ENCODE peak calls at places on chromosomes 12 and 14, in four cellular contexts. One of them, this sample, is unnamed.

GRCh38 chr14:89848165-89848564 is 106.4 kb downstream of the EFCAB11 start:
- DNase-seq in HCT116: no peak
- DNase-seq in HepG2: no peak
- DNase-seq in K562: no peak
- DNase-seq in this sample: no peak

GRCh38 chr12:128850400-128850799 is 2.9 kb upstream of the GLT1D1 start:
- DNase-seq in HCT116: no peak
- DNase-seq in HepG2: no peak
- DNase-seq in K562: no peak
- DNase-seq in this sample: no peak

GRCh38 chr12:42124764-42125371 is 19.8 kb downstream of the GXYLT1 start:
- DNase-seq in HCT116: no peak
- DNase-seq in HepG2: peak
- DNase-seq in K562: no peak
- DNase-seq in this sample: no peak

GRCh38 chr14:91035855-91036254 is 24.6 kb downstream of the RPS6KA5 start:
- DNase-seq in HCT116: no peak
- DNase-seq in HepG2: no peak
- DNase-seq in K562: no peak
- DNase-seq in this sample: no peak

GRCh38 chr12:130075497-130076076 is 86.7 kb upstream of the FZD10 start:
- DNase-seq in HCT116: no peak
- DNase-seq in HepG2: no peak
- DNase-seq in K562: no peak
- DNase-seq in this sample: no peak

GRCh38 chr14:68466491-68466977 is 326.3 kb downstream of the ZFP36L1 start:
- DNase-seq in HCT116: peak
- DNase-seq in HepG2: peak
- DNase-seq in K562: no peak
- DNase-seq in this sample: no peak

GRCh38 chr14:100065942-100066574 is 836 bp downstream of the EVL start:
- DNase-seq in HCT116: no peak
- DNase-seq in HepG2: no peak
- DNase-seq in K562: no peak
- DNase-seq in this sample: no peak

GRCh38 chr12:119479121-119479561 is 114.4 kb upstream of the TMEM233 start:
- DNase-seq in HCT116: no peak
- DNase-seq in HepG2: no peak
- DNase-seq in K562: no peak
- DNase-seq in this sample: peak

GRCh38 chr12:85413266-85413665 is 133.2 kb downstream of the ALX1 start:
- DNase-seq in HCT116: no peak
- DNase-seq in HepG2: no peak
- DNase-seq in K562: no peak
- DNase-seq in this sample: no peak

GRCh38 chr14:89013098-89013504 is 188.7 kb downstream of the TTC8 start:
- DNase-seq in HCT116: peak
- DNase-seq in HepG2: peak
- DNase-seq in K562: peak
- DNase-seq in this sample: peak

GRCh38 chr12:121805800-121806555 is 2.2 kb downstream of the SETD1B start:
- DNase-seq in HCT116: no peak
- DNase-seq in HepG2: no peak
- DNase-seq in K562: no peak
- DNase-seq in this sample: no peak

GRCh38 chr14:99006271-99006670 is 265.7 kb downstream of the BCL11B start:
- DNase-seq in HCT116: no peak
- DNase-seq in HepG2: no peak
- DNase-seq in K562: no peak
- DNase-seq in this sample: no peak

GRCh38 chr12:4562034-4562657 is at the start of gene DYRK4:
- DNase-seq in HCT116: no peak
- DNase-seq in HepG2: peak
- DNase-seq in K562: peak
- DNase-seq in this sample: no peak

GRCh38 chr12:78865297-78865955 is 852 bp downstream of the SYT1 start:
- DNase-seq in HCT116: no peak
- DNase-seq in HepG2: no peak
- DNase-seq in K562: no peak
- DNase-seq in this sample: no peak

GRCh38 chr12:75487310-75487709 is 6.8 kb downstream of the GLIPR1 start:
- DNase-seq in HCT116: no peak
- DNase-seq in HepG2: no peak
- DNase-seq in K562: no peak
- DNase-seq in this sample: no peak

GRCh38 chr12:75489613-75490210 is 9.2 kb downstream of the GLIPR1 start:
- DNase-seq in HCT116: peak
- DNase-seq in HepG2: no peak
- DNase-seq in K562: no peak
- DNase-seq in this sample: no peak

GRCh38 chr12:75488553-75488952 is 8.0 kb downstream of the GLIPR1 start:
- DNase-seq in HCT116: no peak
- DNase-seq in HepG2: peak
- DNase-seq in K562: peak
- DNase-seq in this sample: no peak

GRCh38 chr12:75489187-75489586 is 8.6 kb downstream of the GLIPR1 start:
- DNase-seq in HCT116: no peak
- DNase-seq in HepG2: no peak
- DNase-seq in K562: no peak
- DNase-seq in this sample: no peak

DNA sequence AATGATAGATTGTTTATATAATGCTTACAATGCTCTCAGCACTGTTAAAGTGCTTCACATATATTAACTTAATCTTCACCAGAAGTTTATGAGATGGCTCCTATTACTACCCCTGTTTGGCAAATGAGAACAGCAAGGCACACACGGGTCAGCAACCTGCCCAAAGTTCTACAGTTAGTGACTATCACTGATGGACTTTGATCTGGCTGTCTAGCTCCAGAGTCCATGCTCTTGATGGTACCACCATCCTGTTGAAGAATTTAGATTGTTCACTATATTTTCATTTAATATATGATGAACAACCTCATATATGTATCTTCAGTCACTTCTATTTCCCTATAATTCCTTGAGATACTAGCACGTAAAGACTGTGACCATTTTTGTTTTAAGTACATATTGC is 10.6 kb downstream of the GLIPR1 start:
- DNase-seq in HCT116: no peak
- DNase-seq in HepG2: peak
- DNase-seq in K562: no peak
- DNase-seq in this sample: no peak
- TF ChIP-seq REST in HCT116: no peak
- TF ChIP-seq REST in HepG2: no peak
- TF ChIP-seq REST in K562: no peak
- TF ChIP-seq REST in this sample: no peak

GRCh38 chr12:95590775-95591174 is 39.5 kb upstream of the USP44 start:
- DNase-seq in HCT116: no peak
- DNase-seq in HepG2: no peak
- DNase-seq in K562: no peak
- DNase-seq in this sample: no peak

GRCh38 chr12:95593266-95593871 is 42.1 kb upstream of the USP44 start:
- DNase-seq in HCT116: no peak
- DNase-seq in HepG2: no peak
- DNase-seq in K562: no peak
- DNase-seq in this sample: no peak

GRCh38 chr12:95591731-95592130 is 40.5 kb upstream of the USP44 start:
- DNase-seq in HCT116: no peak
- DNase-seq in HepG2: no peak
- DNase-seq in K562: no peak
- DNase-seq in this sample: no peak
- TF ChIP-seq TCF7L2 in HCT116: no peak
- TF ChIP-seq TCF7L2 in HepG2: no peak
- TF ChIP-seq TCF7L2 in K562: no peak
- TF ChIP-seq TCF7L2 in this sample: no peak

GRCh38 chr14:22334627-22335026 is 254.4 kb downstream of the DAD1 start:
- DNase-seq in HCT116: no peak
- DNase-seq in HepG2: no peak
- DNase-seq in K562: no peak
- DNase-seq in this sample: no peak

GRCh38 chr14:22334275-22334577 is 254.8 kb downstream of the DAD1 start:
- DNase-seq in HCT116: no peak
- DNase-seq in HepG2: no peak
- DNase-seq in K562: no peak
- DNase-seq in this sample: no peak

GRCh38 chr14:22333408-22334274 is 255.4 kb downstream of the DAD1 start:
- DNase-seq in HCT116: peak
- DNase-seq in HepG2: peak
- DNase-seq in K562: peak
- DNase-seq in this sample: peak

GRCh38 chr14:22336031-22336430 is 253.0 kb downstream of the DAD1 start:
- DNase-seq in HCT116: no peak
- DNase-seq in HepG2: peak
- DNase-seq in K562: no peak
- DNase-seq in this sample: no peak

GRCh38 chr14:22332671-22333407 is 256.2 kb downstream of the DAD1 start:
- DNase-seq in HCT116: no peak
- DNase-seq in HepG2: peak
- DNase-seq in K562: no peak
- DNase-seq in this sample: no peak
- H3K4me3 ChIP-seq in HCT116: no peak
- H3K4me3 ChIP-seq in HepG2: no peak
- H3K4me3 ChIP-seq in K562: no peak
- H3K4me3 ChIP-seq in this sample: no peak

GRCh38 chr12:39227218-39227617 is 215.7 kb downstream of the KIF21A start:
- DNase-seq in HCT116: no peak
- DNase-seq in HepG2: no peak
- DNase-seq in K562: no peak
- DNase-seq in this sample: no peak
- TF ChIP-seq REST in HCT116: no peak
- TF ChIP-seq REST in HepG2: no peak
- TF ChIP-seq REST in K562: no peak
- TF ChIP-seq REST in this sample: no peak

DNA sequence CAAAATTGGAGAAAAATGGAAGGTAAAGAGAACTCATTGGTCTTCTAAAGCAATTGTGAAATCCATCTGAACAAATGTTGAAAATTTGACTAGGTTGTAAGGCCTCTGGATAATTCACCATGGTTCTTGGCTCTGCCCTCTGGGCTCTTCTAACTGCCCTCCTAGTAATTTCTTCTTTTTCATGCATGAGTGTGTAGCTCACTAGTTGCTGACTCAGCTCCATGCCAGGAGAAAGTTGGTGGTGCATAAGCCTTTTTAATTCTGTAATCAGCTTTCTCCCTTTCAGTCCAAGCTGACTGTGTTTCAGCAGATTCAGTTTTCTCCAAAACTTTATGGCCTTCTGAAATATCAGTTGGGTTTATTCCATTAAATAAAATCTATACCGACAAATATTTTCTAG is 877.8 kb upstream of the ATXN7L3B start:
- DNase-seq in HCT116: no peak
- DNase-seq in HepG2: no peak
- DNase-seq in K562: no peak
- DNase-seq in this sample: no peak
- TF ChIP-seq TCF7L2 in HCT116: no peak
- TF ChIP-seq TCF7L2 in HepG2: no peak
- TF ChIP-seq TCF7L2 in K562: no peak
- TF ChIP-seq TCF7L2 in this sample: no peak

GRCh38 chr12:131765961-131766360 is 55.1 kb downstream of the SFSWAP start:
- DNase-seq in HCT116: no peak
- DNase-seq in HepG2: no peak
- DNase-seq in K562: no peak
- DNase-seq in this sample: no peak

GRCh38 chr12:131764738-131765137 is 53.8 kb downstream of the SFSWAP start:
- DNase-seq in HCT116: no peak
- DNase-seq in HepG2: no peak
- DNase-seq in K562: no peak
- DNase-seq in this sample: no peak

GRCh38 chr12:131761638-131762037 is 50.7 kb downstream of the SFSWAP start:
- DNase-seq in HCT116: no peak
- DNase-seq in HepG2: no peak
- DNase-seq in K562: no peak
- DNase-seq in this sample: no peak

GRCh38 chr12:131770120-131770519 is 58.1 kb upstream of the MMP17 start:
- DNase-seq in HCT116: no peak
- DNase-seq in HepG2: no peak
- DNase-seq in K562: no peak
- DNase-seq in this sample: no peak

DNA sequence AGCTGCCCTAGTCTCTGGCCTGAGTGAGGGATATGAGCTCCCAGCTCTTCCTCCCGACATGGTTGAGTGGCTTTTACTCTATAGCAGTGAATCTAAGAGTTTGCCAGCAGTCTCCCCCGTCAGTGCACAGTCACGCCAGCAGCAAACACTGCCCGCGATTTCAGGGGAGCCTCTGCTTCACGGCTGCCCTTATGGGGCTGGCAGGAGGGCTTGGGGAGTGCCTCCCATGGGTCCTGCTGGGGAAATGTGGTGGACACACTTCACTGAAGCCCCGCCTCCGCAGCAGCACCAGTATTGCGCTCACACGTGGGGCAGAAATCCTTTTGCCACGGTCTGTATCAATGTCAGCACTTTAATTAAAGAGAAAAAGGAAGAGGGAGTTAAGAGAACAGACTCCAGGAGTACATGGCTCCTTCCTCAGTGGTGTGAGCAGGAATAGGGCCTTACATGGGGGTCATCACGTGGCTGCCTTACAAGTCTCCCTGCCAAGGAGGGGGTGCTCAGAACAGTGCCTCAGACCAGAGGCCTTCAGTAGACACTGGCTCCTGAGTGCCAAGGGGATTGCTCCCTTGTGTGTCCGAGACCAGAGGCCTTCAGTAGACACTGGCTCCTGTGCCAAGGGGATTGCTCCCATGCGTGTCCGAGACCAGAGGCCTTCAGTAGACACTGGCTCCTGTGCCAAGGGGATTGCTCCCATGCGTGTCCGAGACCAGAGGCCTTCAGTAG is 55.7 kb downstream of the SFSWAP start:
- DNase-seq in HCT116: no peak
- DNase-seq in HepG2: no peak
- DNase-seq in K562: no peak
- DNase-seq in this sample: no peak
- H3K4me3 ChIP-seq in HCT116: no peak
- H3K4me3 ChIP-seq in HepG2: no peak
- H3K4me3 ChIP-seq in K562: no peak
- H3K4me3 ChIP-seq in this sample: no peak

GRCh38 chr14:69941768-69942742 is 62.8 kb downstream of the SMOC1 start:
- DNase-seq in HCT116: no peak
- DNase-seq in HepG2: peak
- DNase-seq in K562: no peak
- DNase-seq in this sample: no peak
- TF ChIP-seq REST in HCT116: no peak
- TF ChIP-seq REST in HepG2: no peak
- TF ChIP-seq REST in K562: no peak
- TF ChIP-seq REST in this sample: no peak

This sample was measured in Panc1.